ENCODE peak calls at places on chromosome 11, in six cellular contexts. Z, D, Q, S, B and O are unnamed samples.

GRCh38 chr11:129992161-129992944 is 10.3 kb downstream of the PRDM10 start:
- DNase-seq in Z (no peak), B (peak), D (peak), Q (no peak), S (peak), O (no peak)

GRCh38 chr11:69617220-69617619 is 23.7 kb upstream of the CCND1 start:
- DNase-seq in D (no peak), S (no peak), Q (no peak), B (no peak), Z (no peak), O (no peak)

GRCh38 chr11:9380773-9381172 is 3.7 kb upstream of the IPO7 start:
- DNase-seq in S (no peak), D (no peak), Q (peak), Z (no peak), B (no peak), O (no peak)

GRCh38 chr11:128171496-128171895 is 415.9 kb downstream of the ETS1 start:
- DNase-seq in D (no peak), B (no peak), Z (no peak), Q (no peak), S (peak), O (no peak)

GRCh38 chr11:125922156-125922555 is 17.8 kb downstream of the DDX25 start:
- DNase-seq in B (no peak), Z (no peak), D (no peak), S (no peak), Q (no peak), O (no peak)

GRCh38 chr11:94650756-94651155 is 83.6 kb downstream of the PIWIL4 start:
- DNase-seq in D (no peak), Q (peak), S (peak), Z (peak), B (peak), O (no peak)

GRCh38 chr11:105399505-105399904 is 210.4 kb upstream of the GRIA4 start:
- DNase-seq in Q (no peak), D (no peak), Z (no peak), B (no peak), S (no peak), O (no peak)

GRCh38 chr11:57092028-57092698 is 89.6 kb upstream of the LRRC55 start:
- DNase-seq in Z (no peak), Q (no peak), B (no peak), S (no peak), D (no peak), O (no peak)

GRCh38 chr11:113161671-113162589 is 152.5 kb upstream of the TTC12 start:
- DNase-seq in Q (no peak), Z (no peak), B (no peak), S (no peak), D (no peak), O (no peak)

GRCh38 chr11:44727114-44727372 is 281 bp downstream of the TSPAN18 start:
- DNase-seq in D (no peak), B (no peak), Q (no peak), Z (no peak), S (no peak), O (no peak)

GRCh38 chr11:64275031-64275800 is 9.2 kb downstream of the BAD start:
- DNase-seq in B (no peak), Q (no peak), S (no peak), Z (no peak), D (no peak), O (no peak)

GRCh38 chr11:128532571-128533091 is 54.7 kb downstream of the ETS1 start:
- DNase-seq in D (no peak), B (no peak), Z (no peak), S (no peak), Q (no peak), O (no peak)

GRCh38 chr11:45264839-45265515 is 21.2 kb downstream of the SYT13 start:
- DNase-seq in Q (no peak), B (no peak), S (peak), D (no peak), Z (no peak), O (no peak)

GRCh38 chr11:119764108-119764874 is 35.3 kb upstream of the NECTIN1 start:
- DNase-seq in B (peak), S (peak), Q (peak), D (no peak), Z (no peak), O (no peak)

GRCh38 chr11:36098046-36098445 is 154.2 kb downstream of the LDLRAD3 start:
- DNase-seq in Z (no peak), D (no peak), B (peak), S (no peak), Q (peak), O (no peak)

GRCh38 chr11:120781486-120782120 is 242.3 kb upstream of the TBCEL start:
- DNase-seq in B (no peak), Z (no peak), D (no peak), Q (no peak), S (no peak), O (no peak)

GRCh38 chr11:26949846-26950245 is 44.1 kb upstream of the FIBIN start:
- DNase-seq in Z (no peak), Q (no peak), B (no peak), D (no peak), S (peak), O (no peak)

GRCh38 chr11:102111011-102111786 is 952 bp downstream of the YAP1 start:
- DNase-seq in S (peak), B (peak), D (no peak), Z (peak), Q (peak), O (no peak)

GRCh38 chr11:83680351-83680750 is 394.2 kb upstream of the CCDC90B start:
- DNase-seq in D (no peak), B (no peak), S (no peak), Z (no peak), Q (no peak), O (no peak)

DNA sequence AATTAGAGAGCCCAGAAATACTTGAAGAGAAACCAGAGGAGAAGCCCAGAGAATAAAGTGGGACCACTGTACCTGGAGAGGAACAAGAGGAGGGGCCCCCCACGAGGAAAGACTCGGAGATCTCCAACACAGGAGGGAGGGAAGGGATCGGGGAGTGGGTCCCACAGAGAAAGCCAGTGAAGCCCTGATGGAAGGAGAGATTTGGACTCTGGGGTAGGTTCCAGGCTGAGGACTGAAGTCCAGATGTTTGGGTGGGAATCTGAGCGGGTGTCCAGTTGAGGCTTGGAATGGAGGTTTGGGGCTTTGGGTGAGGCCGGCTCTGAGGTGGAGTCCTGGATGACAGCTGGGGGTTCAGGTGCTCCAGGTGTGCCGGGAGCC is 32.7 kb downstream of the PDE2A start:
- DNase-seq in B (no peak), D (no peak), Z (no peak), S (no peak), Q (no peak), O (no peak)
- H3K27ac ChIP-seq in B (no peak), D (no peak), Z (no peak), S (no peak), Q (peak), O (no peak)

GRCh38 chr11:65569164-65569972 is 909 bp upstream of the ZNRD2 start:
- DNase-seq in Z (no peak), Q (no peak), B (no peak), D (no peak), S (no peak), O (no peak)
- H3K27ac ChIP-seq in Z (peak), Q (peak), B (peak), D (peak), S (peak), O (peak)

GRCh38 chr11:20027546-20028014 is 132.7 kb downstream of the DBX1 start:
- DNase-seq in Q (no peak), S (peak), Z (no peak), D (no peak), B (no peak), O (no peak)
- H3K27ac ChIP-seq in Q (no peak), S (no peak), Z (no peak), D (no peak), B (peak), O (no peak)

GRCh38 chr11:60378359-60378758 is at the start of gene MS4A7:
- DNase-seq in S (no peak), Z (no peak), B (no peak), D (peak), Q (peak), O (no peak)

GRCh38 chr11:60372767-60373166 is 5.6 kb upstream of the MS4A7 start:
- DNase-seq in Z (no peak), S (no peak), Q (no peak), B (no peak), D (no peak), O (no peak)

GRCh38 chr11:60376601-60377000 is 1.7 kb upstream of the MS4A7 start:
- DNase-seq in Q (no peak), D (no peak), S (no peak), Z (no peak), B (no peak), O (no peak)

GRCh38 chr11:60371854-60372253 is 6.5 kb upstream of the MS4A7 start:
- DNase-seq in S (no peak), D (no peak), B (no peak), Z (no peak), Q (no peak), O (no peak)

GRCh38 chr11:60377737-60378136 is 595 bp upstream of the MS4A7 start:
- DNase-seq in B (no peak), Q (peak), S (no peak), Z (peak), D (peak), O (no peak)
- H3K27ac ChIP-seq in B (no peak), Q (peak), S (no peak), Z (peak), D (peak), O (peak)

DNA sequence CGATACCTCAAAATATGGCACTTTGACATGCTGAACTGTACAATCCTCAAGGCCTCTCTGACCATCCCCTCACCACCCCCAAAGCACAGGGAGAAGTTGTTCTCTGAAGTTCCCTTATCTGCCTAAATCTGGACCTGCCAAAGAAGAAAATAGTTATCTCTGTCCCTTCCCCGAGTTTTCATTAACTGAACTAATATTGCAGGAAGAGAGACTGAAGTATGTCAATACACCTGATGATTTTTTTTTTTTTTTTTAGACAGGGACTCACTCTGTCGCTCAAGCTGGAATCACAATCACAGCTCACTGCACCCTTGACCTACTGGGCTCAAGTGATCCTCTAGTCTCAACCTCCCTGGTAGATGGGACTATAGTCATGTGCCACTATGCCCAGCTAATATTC is 75.0 kb downstream of the SIK3 start:
- DNase-seq in S (no peak), B (no peak), Q (no peak), D (no peak), Z (no peak), O (no peak)
- H3K27ac ChIP-seq in S (no peak), B (no peak), Q (no peak), D (no peak), Z (peak), O (no peak)

GRCh38 chr11:76588455-76589325 is 81.9 kb downstream of the LRRC32 start:
- DNase-seq in D (peak), Q (peak), B (peak), Z (no peak), S (peak), O (no peak)
- H3K27ac ChIP-seq in D (peak), Q (peak), B (peak), Z (peak), S (no peak), O (no peak)

GRCh38 chr11:88410056-88410455 is 72.5 kb upstream of the CTSC start:
- DNase-seq in D (no peak), Q (no peak), Z (no peak), S (no peak), B (no peak), O (no peak)
- H3K27ac ChIP-seq in D (no peak), Q (no peak), Z (no peak), S (no peak), B (no peak), O (no peak)